ENCODE peak calls at places on chromosome 22, in four cellular contexts. F, I, X and W are unnamed samples.
A peak's percentile ranks its signal among the peaks of the same experiment; 100 is the strongest.

GRCh38 chr22:48258841-48259240 is 1496.4 kb downstream of the TBC1D22A start:
- DNase-seq in X (no peak), F (no peak), I (no peak), W (no peak)

GRCh38 chr22:24046024-24046423 is 34.9 kb downstream of the CABIN1 start:
- DNase-seq in I (peak; percentile 31), X (no peak), F (no peak), W (no peak)

GRCh38 chr22:30422481-30423295 is 2.9 kb upstream of the MTFP1 start:
- DNase-seq in X (no peak), F (peak; percentile 24), I (peak; percentile 94), W (no peak)

GRCh38 chr22:49935561-49935960 is 17.1 kb downstream of the CRELD2 start:
- DNase-seq in I (no peak), X (peak; percentile 80), F (peak; percentile 50), W (no peak)

GRCh38 chr22:30492144-30492543 is 13.4 kb downstream of the SEC14L4 start:
- DNase-seq in X (no peak), I (no peak), F (no peak), W (no peak)

GRCh38 chr22:24208012-24208749 is 26.9 kb downstream of the SUSD2 start:
- DNase-seq in X (no peak), F (no peak), I (peak; percentile 95), W (no peak)

GRCh38 chr22:28349114-28349513 is 330.5 kb downstream of the TTC28 start:
- DNase-seq in X (no peak), F (no peak), I (no peak), W (no peak)

GRCh38 chr22:35586771-35587170 is 30.4 kb downstream of the MB start:
- DNase-seq in X (no peak), F (no peak), I (no peak), W (no peak)

GRCh38 chr22:31625661-31626426 is 36.2 kb downstream of the PISD start:
- DNase-seq in I (no peak), F (no peak), X (no peak), W (peak; percentile 87)

GRCh38 chr22:36417281-36417686 is 29.5 kb upstream of the MYH9 start:
- DNase-seq in F (no peak), X (no peak), I (peak; percentile 90), W (no peak)

GRCh38 chr22:27930246-27931060 is 11.4 kb upstream of the PITPNB start:
- DNase-seq in F (peak; percentile 37), I (no peak), X (no peak), W (no peak)

GRCh38 chr22:39175127-39176066 is 22.9 kb upstream of the CBX7 start:
- DNase-seq in F (no peak), I (peak; percentile 2), X (peak; percentile 10), W (no peak)

GRCh38 chr22:50048066-50048765 is 9.9 kb downstream of the TTLL8 start:
- DNase-seq in F (no peak), X (no peak), I (no peak), W (no peak)

GRCh38 chr22:39785232-39785631 is 108.3 kb downstream of the ENTHD1 start:
- DNase-seq in I (no peak), F (no peak), X (no peak), W (no peak)

GRCh38 chr22:47163876-47164513 is 401.5 kb downstream of the TBC1D22A start:
- DNase-seq in F (peak; percentile 3), I (no peak), X (no peak), W (peak; percentile 13)

GRCh38 chr22:23289851-23290724 is 109.8 kb downstream of the BCR start:
- DNase-seq in F (peak; percentile 71), I (peak; percentile 56), X (peak; percentile 76), W (peak; percentile 82)

GRCh38 chr22:24434472-24435322 is 7.3 kb downstream of the ADORA2A start:
- DNase-seq in X (peak; percentile 88), F (no peak), I (no peak), W (peak; percentile 7)

GRCh38 chr22:48340727-48341709 is 1486.7 kb downstream of the BRD1 start:
- DNase-seq in F (no peak), I (no peak), X (no peak), W (no peak)

GRCh38 chr22:43269325-43270040 is 73.7 kb downstream of the SCUBE1 start:
- DNase-seq in X (no peak), F (no peak), I (no peak), W (no peak)

GRCh38 chr22:42324991-42325710 is 54.7 kb upstream of the TCF20 start:
- DNase-seq in X (no peak), F (no peak), I (no peak), W (no peak)

GRCh38 chr22:41833369-41834004 is 582 bp downstream of the SREBF2 start:
- DNase-seq in X (peak; percentile 58), I (peak; percentile 6), F (peak; percentile 22), W (peak; percentile 60)

GRCh38 chr22:42673898-42674390 is 24.8 kb upstream of the CYB5R3 start:
- DNase-seq in F (no peak), I (no peak), X (no peak), W (no peak)

GRCh38 chr22:35742342-35743100 is 24.8 kb downstream of the APOL5 start:
- DNase-seq in X (no peak), I (peak; percentile 63), F (no peak), W (no peak)

GRCh38 chr22:22410121-22410520 is 98.4 kb downstream of the ZNF280B start:
- DNase-seq in I (no peak), X (no peak), F (peak; percentile 79), W (peak; percentile 85)

GRCh38 chr22:24333301-24333700 is 62.7 kb downstream of the SPECC1L start:
- DNase-seq in I (peak; percentile 80), F (no peak), X (no peak), W (no peak)

GRCh38 chr22:49975543-49976389 is 15.2 kb downstream of the PIM3 start:
- DNase-seq in X (peak; percentile 75), F (no peak), I (no peak), W (peak; percentile 36)

GRCh38 chr22:35065183-35065582 is 775 bp upstream of the ISX start:
- DNase-seq in F (no peak), X (no peak), I (no peak), W (no peak)

GRCh38 chr22:24178502-24179440 is 2.5 kb upstream of the SUSD2 start:
- DNase-seq in X (no peak), I (no peak), F (peak; percentile 47), W (no peak)

GRCh38 chr22:48673806-48674500 is 1153.7 kb downstream of the BRD1 start:
- DNase-seq in X (no peak), I (no peak), F (no peak), W (no peak)

GRCh38 chr22:24402460-24403192 is 24.8 kb upstream of the ADORA2A start:
- DNase-seq in X (peak; percentile 43), F (no peak), I (peak; percentile 94), W (no peak)

GRCh38 chr22:31614781-31615480 is 47.1 kb downstream of the PISD start:
- DNase-seq in F (no peak), I (no peak), X (no peak), W (no peak)

DNA sequence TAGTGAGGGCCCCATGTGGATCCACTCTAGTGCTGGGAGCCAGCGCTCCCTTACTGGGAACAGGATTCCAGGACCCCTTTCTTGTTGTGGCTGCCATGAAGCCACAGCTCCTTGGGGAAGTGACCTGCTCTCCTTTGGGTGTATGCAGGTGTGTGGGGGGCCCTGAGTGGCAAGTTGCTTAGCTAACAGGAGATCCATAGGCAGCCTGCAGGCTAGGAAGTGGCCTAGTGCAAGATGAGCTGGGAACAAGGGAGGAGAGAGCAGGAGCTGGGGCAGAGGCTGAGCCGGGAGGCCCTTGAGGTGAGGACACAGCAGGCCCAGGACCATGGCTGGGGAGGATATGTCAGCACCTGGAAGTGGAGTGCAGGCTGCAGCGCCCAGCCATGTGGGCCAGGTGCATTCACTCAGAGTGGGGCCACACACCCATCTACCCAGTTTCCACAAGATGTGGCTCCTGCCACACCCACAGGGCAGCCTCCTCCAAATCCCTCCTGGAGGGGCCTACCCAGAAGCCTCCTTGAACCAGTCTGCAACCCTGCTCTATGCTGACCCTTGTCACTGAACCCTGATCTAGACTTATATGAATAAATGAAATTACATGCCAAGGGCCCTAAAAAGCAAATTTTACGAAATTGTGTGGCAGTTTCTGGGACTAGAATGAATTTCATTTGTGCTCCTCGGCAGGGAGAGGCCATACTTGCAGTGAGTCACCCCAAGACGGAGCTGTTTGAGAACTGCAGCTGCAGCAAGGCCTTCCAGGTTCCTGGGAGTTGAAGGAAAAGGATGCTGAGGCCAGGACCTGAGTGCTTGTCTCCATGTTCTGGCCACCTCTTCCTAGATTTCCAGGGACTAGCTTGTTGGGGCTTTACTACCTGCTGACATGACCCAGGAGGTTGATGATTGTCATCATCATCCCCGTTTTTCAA is 3.2 kb downstream of the THAP7 start:
- DNase-seq in I (peak; percentile 12), F (no peak), X (no peak), W (no peak)
- TF ChIP-seq CTCF in I (no peak), F (no peak), X (no peak), W (no peak)

DNA sequence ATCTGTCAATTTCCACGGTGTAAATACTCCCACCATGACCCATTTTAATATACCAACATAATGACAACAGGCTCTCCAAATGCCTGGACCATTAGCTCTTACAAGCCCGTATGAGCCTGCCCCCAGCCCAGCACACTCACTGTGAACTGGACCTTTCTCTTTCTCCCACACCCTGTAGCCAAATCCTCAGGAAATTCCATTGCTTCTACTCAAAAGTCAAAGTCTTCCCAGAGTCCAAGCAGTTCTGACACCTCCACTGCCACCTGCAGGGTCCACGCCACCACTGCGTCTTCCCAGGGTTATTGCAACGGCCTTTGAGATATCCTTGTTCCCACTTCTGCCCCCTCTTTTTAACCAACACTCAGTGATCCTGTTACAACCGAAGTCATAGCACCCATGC is 110.1 kb upstream of the ASPHD2 start:
- DNase-seq in X (no peak), F (no peak), I (peak; percentile 32), W (peak; percentile 59)
- TF ChIP-seq CTCF in X (peak; percentile 9), F (peak; percentile 20), I (peak; percentile 41), W (peak; percentile 36)

GRCh38 chr22:26680485-26680884 is 23.1 kb downstream of the MIAT start:
- DNase-seq in F (no peak), I (no peak), X (no peak), W (no peak)

GRCh38 chr22:26677217-26677616 is 19.8 kb downstream of the MIAT start:
- DNase-seq in X (no peak), F (no peak), I (no peak), W (no peak)

GRCh38 chr22:26679003-26679629 is 21.7 kb downstream of the MIAT start:
- DNase-seq in I (peak; percentile 76), X (peak; percentile 78), F (peak; percentile 73), W (peak; percentile 87)

GRCh38 chr22:26684173-26684572 is 26.8 kb downstream of the MIAT start:
- DNase-seq in X (no peak), F (no peak), I (no peak), W (no peak)

GRCh38 chr22:26681395-26681821 is 24.0 kb downstream of the MIAT start:
- DNase-seq in F (no peak), I (no peak), X (no peak), W (no peak)
- TF ChIP-seq CTCF in F (no peak), I (no peak), X (no peak), W (no peak)

DNA sequence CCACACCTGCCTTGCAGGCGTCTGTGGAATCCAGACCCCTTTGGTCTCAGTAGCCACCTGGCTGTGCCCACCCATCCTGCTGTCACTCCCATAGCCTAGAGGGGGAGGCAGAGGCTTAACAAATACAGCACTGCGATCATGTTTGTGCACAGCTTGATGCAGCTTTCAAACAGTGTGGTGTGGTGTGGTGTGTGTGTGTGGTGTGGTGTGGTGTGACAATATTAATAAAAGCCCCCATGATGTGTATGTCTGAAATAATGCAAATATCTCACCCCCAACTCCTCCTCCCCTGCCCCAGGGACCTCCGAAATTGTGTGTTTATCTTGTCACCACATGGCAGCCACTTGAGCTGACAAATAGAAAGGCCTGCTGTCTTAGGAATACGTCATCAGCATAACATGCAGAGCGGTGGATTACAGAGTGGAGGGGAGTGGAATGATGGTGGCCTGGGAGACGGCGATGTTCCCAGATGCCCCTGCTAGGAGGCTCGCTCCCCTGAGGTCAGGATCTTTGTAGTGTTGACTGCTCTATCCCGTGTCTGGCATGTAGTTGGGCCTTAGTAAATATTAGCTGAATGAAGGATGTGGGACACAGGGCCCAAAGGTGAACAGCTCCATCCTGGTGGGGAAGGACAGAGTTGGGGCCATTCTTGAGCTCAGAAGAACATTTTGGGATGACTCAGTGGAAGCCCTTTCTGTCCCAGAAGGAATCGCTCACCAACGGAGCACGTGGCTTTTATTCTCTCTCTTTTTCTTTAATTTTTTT is 2.8 kb downstream of the PDXP start:
- DNase-seq in F (no peak), X (no peak), I (peak; percentile 35), W (peak; percentile 72)
- TF ChIP-seq CTCF in F (peak; percentile 35), X (peak; percentile 51), I (peak; percentile 54), W (peak; percentile 18)